ENCODE peak calls at places on chromosomes 1 and 21, in four cellular contexts. O is NT2/D1, S is right lobe of liver, C is GM12865. I is an unnamed sample.

GRCh38 chr1:40895601-40896000 is 33.4 kb upstream of the CITED4 start:
- DNase-seq in O (no peak), S (no peak), C (no peak), I (no peak)

GRCh38 chr1:241499910-241500309 is 19.6 kb downstream of the FH start:
- DNase-seq in O (peak), S (no peak), C (no peak), I (no peak)

GRCh38 chr1:119000371-119001180 is 12.4 kb upstream of the TBX15 start:
- DNase-seq in O (no peak), S (peak), C (no peak), I (no peak)

GRCh38 chr1:39109653-39110052 is 83.5 kb downstream of the NDUFS5 start:
- DNase-seq in O (no peak), S (no peak), C (peak), I (no peak)

GRCh38 chr21:33761104-33762036 is 119.1 kb downstream of the ITSN1 start:
- DNase-seq in O (peak), S (no peak), C (peak), I (peak)

GRCh38 chr21:46674430-46675007 is 39.0 kb downstream of the PRMT2 start:
- DNase-seq in O (no peak), S (no peak), C (no peak), I (no peak)

GRCh38 chr1:189336115-189337100 is 1141.3 kb downstream of the BRINP3 start:
- DNase-seq in O (no peak), S (no peak), C (no peak), I (no peak)

GRCh38 chr1:75345538-75346292 is 211.5 kb downstream of the LHX8 start:
- DNase-seq in O (no peak), S (no peak), C (no peak), I (peak)

GRCh38 chr21:44379991-44380865 is 26.8 kb downstream of the TRPM2 start:
- DNase-seq in O (no peak), S (no peak), C (no peak), I (no peak)

GRCh38 chr1:152752225-152752624 is 5.6 kb upstream of the KPRP start:
- DNase-seq in O (no peak), S (no peak), C (no peak), I (no peak)

GRCh38 chr1:189269011-189269410 is 1208.7 kb downstream of the BRINP3 start:
- DNase-seq in O (peak), S (no peak), C (no peak), I (peak)

GRCh38 chr1:112646225-112646624 is 26.6 kb downstream of the CAPZA1 start:
- DNase-seq in O (no peak), S (no peak), C (no peak), I (no peak)

GRCh38 chr1:23198373-23198772 is 18.9 kb downstream of the HTR1D start:
- DNase-seq in O (no peak), S (no peak), C (no peak), I (peak)

GRCh38 chr1:219702551-219703215 is 89.8 kb upstream of the ZC3H11B start:
- DNase-seq in O (no peak), S (no peak), C (no peak), I (no peak)

GRCh38 chr1:227884370-227885134 is 63.2 kb downstream of the WNT9A start:
- DNase-seq in O (no peak), S (no peak), C (no peak), I (no peak)

GRCh38 chr1:229170778-229171505 is 100.0 kb upstream of the RAB4A start:
- DNase-seq in O (no peak), S (no peak), C (no peak), I (no peak)

GRCh38 chr1:186819140-186819539 is 9.6 kb upstream of the PLA2G4A start:
- DNase-seq in O (no peak), S (no peak), C (peak), I (peak)

GRCh38 chr1:183652547-183653467 is at the start of gene APOBEC4:
- DNase-seq in O (no peak), S (no peak), C (peak), I (no peak)

DNA sequence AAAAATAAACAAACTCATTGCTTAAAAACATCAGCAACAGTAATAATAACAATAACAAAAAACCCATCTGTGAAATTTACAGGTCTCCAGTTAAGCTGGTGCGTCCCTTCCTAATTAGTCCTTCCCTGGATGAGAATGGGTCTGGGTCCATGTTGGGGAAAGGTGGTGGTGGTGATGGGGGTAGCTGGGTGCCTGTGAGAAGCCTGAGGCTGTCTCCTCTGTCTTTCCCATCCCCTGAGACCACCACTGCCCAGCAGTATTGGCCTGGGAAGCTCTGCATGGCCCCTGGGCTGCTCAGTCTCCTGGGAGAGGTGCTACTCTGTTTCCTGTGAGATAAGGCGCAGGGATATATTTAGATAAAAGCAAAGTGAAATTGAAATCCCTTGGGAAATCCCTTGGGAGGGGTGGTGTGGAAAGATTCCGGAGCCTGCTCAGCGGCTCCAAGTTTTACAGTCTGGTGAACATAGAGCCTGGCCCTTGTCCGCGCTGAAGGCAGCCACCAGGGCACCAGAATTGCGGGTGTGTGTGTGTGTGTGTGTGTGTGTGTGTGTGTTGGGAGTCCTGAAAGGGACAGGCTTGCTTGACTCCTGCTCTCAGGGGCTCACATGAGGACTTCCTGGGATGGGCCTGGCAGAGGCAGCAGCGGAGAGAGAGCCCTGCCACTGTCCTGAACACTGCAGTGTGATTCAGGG is 150.2 kb downstream of the FOXD2 start:
- DNase-seq in O (no peak), S (no peak), C (no peak), I (no peak)
- H3K4me3 ChIP-seq in O (no peak), S (no peak), C (no peak), I (no peak)

DNA sequence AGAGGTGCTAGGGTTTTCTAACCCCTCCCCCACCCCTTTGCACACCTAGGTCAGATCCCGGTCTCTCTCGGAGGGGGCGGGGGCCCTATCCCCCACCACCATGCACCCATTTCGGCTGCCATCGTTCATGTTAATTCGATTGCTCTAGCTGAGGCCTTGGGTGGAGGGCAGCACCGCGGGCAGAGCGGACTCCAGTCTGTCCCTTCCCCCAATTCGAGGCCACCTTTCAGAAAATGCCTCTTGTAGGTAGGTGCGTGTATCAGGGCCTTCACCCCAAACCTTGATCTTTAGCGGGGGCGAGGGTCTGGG is 6.8 kb downstream of the EFNA4 start:
- DNase-seq in O (no peak), S (no peak), C (no peak), I (no peak)
- H3K4me3 ChIP-seq in O (no peak), S (no peak), C (peak), I (peak)

DNA sequence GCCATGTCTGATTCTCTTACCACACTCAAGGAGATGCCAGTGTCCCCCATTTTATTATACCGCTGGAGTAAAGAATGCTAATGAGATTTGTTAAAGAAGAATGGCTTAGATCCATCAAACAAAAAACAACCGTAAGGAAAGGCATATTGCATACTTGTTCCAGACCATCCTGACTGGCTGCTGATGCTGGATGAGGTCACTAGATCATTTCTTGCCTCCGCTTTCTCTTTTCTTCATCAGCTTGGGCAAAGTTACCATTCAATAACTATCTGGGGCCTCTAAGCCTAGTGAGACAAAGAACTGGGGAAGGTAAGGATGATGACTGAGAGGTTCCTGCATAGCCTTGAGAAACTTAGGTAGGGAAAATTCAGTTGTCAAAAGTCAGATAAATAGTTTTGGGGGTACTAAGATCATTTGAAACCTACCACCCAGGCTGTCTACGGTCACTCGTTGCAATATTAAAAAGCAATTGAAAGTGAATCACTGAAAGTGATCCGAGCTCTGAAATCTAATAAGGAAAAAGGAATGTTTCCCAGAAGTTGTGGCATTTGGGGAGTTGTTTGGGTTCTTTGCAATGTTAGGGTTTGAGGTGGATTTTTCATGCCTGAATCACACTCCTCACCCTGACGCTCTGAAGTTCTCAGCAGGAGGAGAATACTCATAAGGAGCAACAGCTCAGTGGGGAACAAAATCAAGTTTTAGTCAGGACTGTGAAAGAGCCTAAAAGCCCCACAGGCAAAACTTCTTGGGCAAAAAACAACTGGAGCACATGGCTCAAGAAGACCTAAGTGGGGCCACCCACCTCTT is 176.8 kb downstream of the HHIPL2 start:
- DNase-seq in O (no peak), S (no peak), C (no peak), I (peak)
- H3K4me3 ChIP-seq in O (no peak), S (no peak), C (no peak), I (no peak)

DNA sequence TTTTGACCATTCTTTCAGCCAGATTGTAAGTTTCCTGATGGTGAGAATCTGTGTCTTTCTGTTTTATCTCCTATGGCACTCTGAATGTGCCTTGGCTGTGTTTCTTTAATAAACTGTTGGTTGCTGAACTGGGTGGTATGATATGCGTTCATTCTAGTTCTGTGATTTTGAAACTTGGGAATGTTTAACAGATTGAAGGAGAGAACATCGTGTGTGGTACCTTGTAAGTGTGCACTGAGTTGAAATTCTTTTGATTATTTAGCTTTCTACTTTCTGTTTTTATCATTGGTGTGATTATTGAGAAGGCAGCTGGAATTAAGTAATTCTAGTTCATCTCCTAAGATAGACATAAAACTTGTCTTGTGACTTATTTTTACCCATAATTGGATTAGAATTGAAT is 4.6 kb downstream of the BACH1 start:
- DNase-seq in O (no peak), S (no peak), C (no peak), I (no peak)
- H3K4me3 ChIP-seq in O (no peak), S (no peak), C (peak), I (no peak)

GRCh38 chr1:62613890-62614289 is 16.6 kb downstream of the ANGPTL3 start:
- DNase-seq in O (no peak), S (no peak), C (no peak), I (no peak)
- H3K4me3 ChIP-seq in O (no peak), S (no peak), C (no peak), I (no peak)

GRCh38 chr1:2049517-2050481 is at the start of gene PRKCZ:
- DNase-seq in O (peak), S (peak), C (peak), I (no peak)

GRCh38 chr1:2052096-2052569 is 1.9 kb downstream of the PRKCZ start:
- DNase-seq in O (no peak), S (no peak), C (no peak), I (no peak)

GRCh38 chr1:2052756-2053155 is 2.5 kb downstream of the PRKCZ start:
- DNase-seq in O (no peak), S (no peak), C (no peak), I (no peak)

GRCh38 chr1:2050482-2050792 is 226 bp downstream of the PRKCZ start:
- DNase-seq in O (no peak), S (peak), C (no peak), I (no peak)

GRCh38 chr1:2050793-2051682 is 827 bp downstream of the PRKCZ start:
- DNase-seq in O (no peak), S (no peak), C (no peak), I (no peak)
- H3K4me3 ChIP-seq in O (peak), S (peak), C (no peak), I (no peak)

GRCh38 chr1:2101531-2101930 is 51.3 kb downstream of the PRKCZ start:
- DNase-seq in O (no peak), S (no peak), C (no peak), I (no peak)

GRCh38 chr1:2099871-2100774 is 49.9 kb downstream of the PRKCZ start:
- DNase-seq in O (no peak), S (no peak), C (no peak), I (no peak)

GRCh38 chr1:2098839-2099785 is 48.9 kb downstream of the PRKCZ start:
- DNase-seq in O (no peak), S (no peak), C (no peak), I (no peak)

GRCh38 chr1:2101946-2102345 is 51.7 kb downstream of the PRKCZ start:
- DNase-seq in O (no peak), S (no peak), C (no peak), I (no peak)

DNA sequence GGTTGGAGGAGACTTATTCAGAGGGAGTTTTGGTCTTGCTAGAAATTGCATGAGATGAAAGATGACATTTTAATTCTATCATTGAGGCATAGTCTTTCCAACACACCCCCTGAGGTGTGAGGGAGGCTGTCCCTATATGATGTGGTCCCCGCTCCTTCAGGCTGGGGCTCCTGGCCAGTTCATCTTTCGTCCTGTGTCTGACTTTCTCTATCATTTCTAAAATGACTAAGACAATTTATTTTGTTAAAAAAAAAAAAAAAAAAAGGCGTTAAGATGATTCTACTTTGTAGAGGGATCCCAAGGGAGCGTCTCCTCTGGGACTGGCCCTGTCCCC is 50.5 kb downstream of the PRKCZ start:
- DNase-seq in O (no peak), S (no peak), C (no peak), I (no peak)
- H3K4me3 ChIP-seq in O (no peak), S (no peak), C (no peak), I (no peak)

GRCh38 chr1:173870252-173871075 is 2.3 kb downstream of the ZBTB37 start:
- DNase-seq in O (no peak), S (no peak), C (peak), I (no peak)
- H3K4me3 ChIP-seq in O (no peak), S (no peak), C (peak), I (no peak)

I was measured in skeletal muscle cell.